ENCODE peak calls at places on chromosomes 5 and 9, in four cellular contexts. U is GM23248, X is glutamatergic neuron, B is hypothalamus. H is an unnamed sample.

GRCh38 chr9:29556746-29557145 is 1983.5 kb upstream of the C9orf72 start:
- DNase-seq in U (no peak), X (no peak), B (no peak), H (no peak)

GRCh38 chr5:81555865-81556264 is 161.9 kb upstream of the ACOT12 start:
- DNase-seq in U (no peak), X (no peak), B (no peak), H (no peak)

GRCh38 chr5:62124266-62124665 is 181.7 kb upstream of the KIF2A start:
- DNase-seq in U (no peak), X (no peak), B (no peak), H (no peak)

GRCh38 chr5:160649304-160649703 is 202.7 kb downstream of the ATP10B start:
- DNase-seq in U (no peak), X (no peak), B (no peak), H (no peak)

GRCh38 chr5:95942968-95943367 is 18.7 kb downstream of the ELL2 start:
- DNase-seq in U (no peak), X (no peak), B (no peak), H (no peak)

GRCh38 chr9:137843355-137843754 is 34.2 kb upstream of the CACNA1B start:
- DNase-seq in U (no peak), X (no peak), B (no peak), H (no peak)

GRCh38 chr9:129853614-129854013 is 18.4 kb downstream of the USP20 start:
- DNase-seq in U (no peak), X (no peak), B (no peak), H (no peak)

GRCh38 chr9:137281345-137282116 is 4.0 kb downstream of the TOR4A start:
- DNase-seq in U (no peak), X (peak; percentile 57), B (no peak), H (no peak)

GRCh38 chr9:127333326-127334064 is 63.5 kb upstream of the SLC2A8 start:
- DNase-seq in U (no peak), X (no peak), B (no peak), H (peak; percentile 24)

H was measured in gastrocnemius medialis.